ENCODE peak calls at places on chromosomes 12 and 14, in five cellular contexts. A is GM10248; C is aorta; Y is activated naive CD4-positive, alpha-beta T cell treated with anti-CD3 and anti-CD28 coated beads, Interleukin-2, amount 10 ng/mL, durations not matched to agents 7 days and 5 days; N is stimulated activated CD4-positive, alpha-beta T cell treated with anti-CD3 and anti-CD28 coated beads, Interleukin-15, amount 100 ng/mL, for 1 hour. Q is an unnamed sample.

GRCh38 chr14:88380405-88380804 is 5.1 kb upstream of the SPATA7 start:
- DNase-seq in A (peak), Y (no peak), C (no peak), N (no peak), Q (no peak)

GRCh38 chr12:96208346-96208745 is 14.2 kb downstream of the ELK3 start:
- DNase-seq in Y (no peak), N (no peak), C (no peak), A (no peak), Q (no peak)

GRCh38 chr14:103721334-103722120 is 5.9 kb downstream of the ZFYVE21 start:
- DNase-seq in Y (no peak), N (no peak), A (no peak), C (peak), Q (no peak)

GRCh38 chr12:47900480-47901129 is 4.2 kb downstream of the VDR start:
- DNase-seq in C (no peak), Y (no peak), A (peak), N (no peak), Q (no peak)

GRCh38 chr12:46260153-46260912 is 8.5 kb downstream of the SLC38A1 start:
- DNase-seq in Y (no peak), N (no peak), C (no peak), A (no peak), Q (no peak)

GRCh38 chr12:91940826-91941225 is 204.8 kb downstream of the BTG1 start:
- DNase-seq in N (no peak), C (no peak), A (no peak), Y (no peak), Q (no peak)

GRCh38 chr14:77107228-77107627 is 9.2 kb downstream of the CIPC start:
- DNase-seq in N (no peak), A (no peak), Y (no peak), C (no peak), Q (no peak)

GRCh38 chr12:39595923-39596322 is 23.7 kb downstream of the ABCD2 start:
- DNase-seq in C (no peak), A (no peak), N (no peak), Y (no peak), Q (no peak)

GRCh38 chr12:6942331-6942665 is 1.3 kb upstream of the RNU7-1 start:
- DNase-seq in C (no peak), Y (no peak), A (no peak), N (no peak), Q (no peak)

GRCh38 chr14:103626150-103626850 is 2.7 kb upstream of the KLC1 start:
- DNase-seq in Y (no peak), N (no peak), A (no peak), C (no peak), Q (no peak)

GRCh38 chr12:14167005-14167628 is 185.7 kb upstream of the GRIN2B start:
- DNase-seq in N (no peak), Y (peak), A (peak), C (no peak), Q (peak)

GRCh38 chr12:94377599-94377998 is 82.1 kb downstream of the CEP83 start:
- DNase-seq in A (no peak), N (no peak), Y (no peak), C (no peak), Q (no peak)

GRCh38 chr14:68172664-68173063 is 353.1 kb downstream of the RAD51B start:
- DNase-seq in N (no peak), Y (no peak), C (no peak), A (peak), Q (no peak)